ENCODE peak calls at places on chromosome 4, in four cellular contexts. One of them, this sample, is unnamed.

GRCh38 chr4:121126449-121127006 is 37.6 kb downstream of the TNIP3 start:
- DNase-seq in GM12878: no peak
- DNase-seq in K562: no peak
- DNase-seq in HL-60: no peak
- DNase-seq in this sample: no peak

GRCh38 chr4:133146574-133147198 is 2.4 kb upstream of the PCDH10 start:
- DNase-seq in K562: peak
- DNase-seq in HL-60: no peak
- DNase-seq in GM12878: no peak
- DNase-seq in this sample: peak

GRCh38 chr4:40848981-40849380 is 99.2 kb downstream of the NSUN7 start:
- DNase-seq in GM12878: no peak
- DNase-seq in HL-60: no peak
- DNase-seq in K562: no peak
- DNase-seq in this sample: no peak

GRCh38 chr4:105122334-105122733 is 24.3 kb upstream of the TET2 start:
- DNase-seq in K562: no peak
- DNase-seq in HL-60: no peak
- DNase-seq in GM12878: no peak
- DNase-seq in this sample: no peak

GRCh38 chr4:54384563-54384962 is 155.5 kb downstream of the PDGFRA start:
- DNase-seq in HL-60: no peak
- DNase-seq in K562: no peak
- DNase-seq in GM12878: no peak
- DNase-seq in this sample: no peak

GRCh38 chr4:172830295-172830764 is 338.3 kb upstream of the GALNT7 start:
- DNase-seq in K562: peak
- DNase-seq in GM12878: no peak
- DNase-seq in HL-60: no peak
- DNase-seq in this sample: no peak

GRCh38 chr4:152187693-152188092 is 348.2 kb downstream of the FBXW7 start:
- DNase-seq in K562: no peak
- DNase-seq in HL-60: no peak
- DNase-seq in GM12878: no peak
- DNase-seq in this sample: no peak

GRCh38 chr4:35300996-35301774 is 943.1 kb downstream of the ARAP2 start:
- DNase-seq in GM12878: no peak
- DNase-seq in K562: no peak
- DNase-seq in HL-60: no peak
- DNase-seq in this sample: no peak

GRCh38 chr4:53943345-53944085 is 120.9 kb downstream of the CHIC2 start:
- DNase-seq in GM12878: no peak
- DNase-seq in HL-60: no peak
- DNase-seq in K562: no peak
- DNase-seq in this sample: no peak

GRCh38 chr4:10006236-10006603 is 15.1 kb downstream of the SLC2A9 start:
- DNase-seq in GM12878: peak
- DNase-seq in HL-60: no peak
- DNase-seq in K562: no peak
- DNase-seq in this sample: no peak

GRCh38 chr4:40550900-40551546 is 78.6 kb downstream of the RBM47 start:
- DNase-seq in K562: peak
- DNase-seq in GM12878: peak
- DNase-seq in HL-60: peak
- DNase-seq in this sample: no peak

GRCh38 chr4:71566856-71567255 is 217.0 kb downstream of the GC start:
- DNase-seq in GM12878: no peak
- DNase-seq in HL-60: no peak
- DNase-seq in K562: no peak
- DNase-seq in this sample: no peak

GRCh38 chr4:41446391-41446790 is 91.6 kb upstream of the LIMCH1 start:
- DNase-seq in K562: no peak
- DNase-seq in HL-60: no peak
- DNase-seq in GM12878: no peak
- DNase-seq in this sample: no peak

GRCh38 chr4:72209600-72209999 is 177.8 kb downstream of the NPFFR2 start:
- DNase-seq in GM12878: no peak
- DNase-seq in K562: no peak
- DNase-seq in HL-60: no peak
- DNase-seq in this sample: no peak

GRCh38 chr4:188435381-188435780 is 296.1 kb downstream of the TRIML1 start:
- DNase-seq in K562: no peak
- DNase-seq in GM12878: no peak
- DNase-seq in HL-60: no peak
- DNase-seq in this sample: no peak

GRCh38 chr4:164779811-164780216 is 25.9 kb downstream of the SMIM31 start:
- DNase-seq in GM12878: peak
- DNase-seq in K562: peak
- DNase-seq in HL-60: no peak
- DNase-seq in this sample: peak

GRCh38 chr4:149999485-150000074 is 78.7 kb upstream of the DCLK2 start:
- DNase-seq in HL-60: no peak
- DNase-seq in GM12878: no peak
- DNase-seq in K562: no peak
- DNase-seq in this sample: no peak

GRCh38 chr4:174483792-174484191 is 38.5 kb downstream of the HPGD start:
- DNase-seq in HL-60: no peak
- DNase-seq in GM12878: no peak
- DNase-seq in K562: no peak
- DNase-seq in this sample: no peak

GRCh38 chr4:106816501-106816900 is 219.6 kb downstream of the DKK2 start:
- DNase-seq in K562: no peak
- DNase-seq in GM12878: no peak
- DNase-seq in HL-60: no peak
- DNase-seq in this sample: no peak

GRCh38 chr4:150160473-150160872 is 82.2 kb downstream of the DCLK2 start:
- DNase-seq in GM12878: no peak
- DNase-seq in K562: no peak
- DNase-seq in HL-60: no peak
- DNase-seq in this sample: no peak

GRCh38 chr4:78197947-78198346 is 140.8 kb downstream of the FRAS1 start:
- DNase-seq in K562: no peak
- DNase-seq in HL-60: no peak
- DNase-seq in GM12878: no peak
- DNase-seq in this sample: no peak

GRCh38 chr4:46445689-46446339 is 55.9 kb upstream of the GABRA2 start:
- DNase-seq in HL-60: no peak
- DNase-seq in K562: no peak
- DNase-seq in GM12878: no peak
- DNase-seq in this sample: no peak

GRCh38 chr4:138967313-138967712 is 48.3 kb upstream of the NOCT start:
- DNase-seq in K562: no peak
- DNase-seq in HL-60: no peak
- DNase-seq in GM12878: peak
- DNase-seq in this sample: no peak

GRCh38 chr4:11342401-11342800 is 86.3 kb downstream of the HS3ST1 start:
- DNase-seq in HL-60: no peak
- DNase-seq in GM12878: no peak
- DNase-seq in K562: no peak
- DNase-seq in this sample: no peak

GRCh38 chr4:99979872-99980271 is 29.8 kb upstream of the H2AZ1 start:
- DNase-seq in GM12878: no peak
- DNase-seq in K562: no peak
- DNase-seq in HL-60: no peak
- DNase-seq in this sample: no peak

GRCh38 chr4:152200776-152201333 is 335.0 kb downstream of the FBXW7 start:
- DNase-seq in K562: no peak
- DNase-seq in HL-60: no peak
- DNase-seq in GM12878: no peak
- DNase-seq in this sample: no peak

GRCh38 chr4:8278421-8279287 is 9.1 kb downstream of the HTRA3 start:
- DNase-seq in HL-60: no peak
- DNase-seq in K562: no peak
- DNase-seq in GM12878: no peak
- DNase-seq in this sample: no peak

GRCh38 chr4:17941731-17942130 is 79.8 kb downstream of the LCORL start:
- DNase-seq in K562: no peak
- DNase-seq in HL-60: no peak
- DNase-seq in GM12878: no peak
- DNase-seq in this sample: no peak

GRCh38 chr4:84932462-84932861 is 34.0 kb downstream of the WDFY3 start:
- DNase-seq in HL-60: no peak
- DNase-seq in K562: no peak
- DNase-seq in GM12878: no peak
- DNase-seq in this sample: no peak

GRCh38 chr4:185304541-185304940 is 91.2 kb downstream of the LRP2BP start:
- DNase-seq in HL-60: no peak
- DNase-seq in K562: no peak
- DNase-seq in GM12878: no peak
- DNase-seq in this sample: no peak

GRCh38 chr4:185309770-185310169 is 86.0 kb downstream of the LRP2BP start:
- DNase-seq in HL-60: no peak
- DNase-seq in K562: no peak
- DNase-seq in GM12878: peak
- DNase-seq in this sample: peak

GRCh38 chr4:185305979-185306442 is 89.7 kb downstream of the LRP2BP start:
- DNase-seq in K562: no peak
- DNase-seq in HL-60: no peak
- DNase-seq in GM12878: no peak
- DNase-seq in this sample: no peak

GRCh38 chr4:185307136-185307950 is 88.4 kb downstream of the LRP2BP start:
- DNase-seq in HL-60: no peak
- DNase-seq in K562: no peak
- DNase-seq in GM12878: peak
- DNase-seq in this sample: peak

DNA sequence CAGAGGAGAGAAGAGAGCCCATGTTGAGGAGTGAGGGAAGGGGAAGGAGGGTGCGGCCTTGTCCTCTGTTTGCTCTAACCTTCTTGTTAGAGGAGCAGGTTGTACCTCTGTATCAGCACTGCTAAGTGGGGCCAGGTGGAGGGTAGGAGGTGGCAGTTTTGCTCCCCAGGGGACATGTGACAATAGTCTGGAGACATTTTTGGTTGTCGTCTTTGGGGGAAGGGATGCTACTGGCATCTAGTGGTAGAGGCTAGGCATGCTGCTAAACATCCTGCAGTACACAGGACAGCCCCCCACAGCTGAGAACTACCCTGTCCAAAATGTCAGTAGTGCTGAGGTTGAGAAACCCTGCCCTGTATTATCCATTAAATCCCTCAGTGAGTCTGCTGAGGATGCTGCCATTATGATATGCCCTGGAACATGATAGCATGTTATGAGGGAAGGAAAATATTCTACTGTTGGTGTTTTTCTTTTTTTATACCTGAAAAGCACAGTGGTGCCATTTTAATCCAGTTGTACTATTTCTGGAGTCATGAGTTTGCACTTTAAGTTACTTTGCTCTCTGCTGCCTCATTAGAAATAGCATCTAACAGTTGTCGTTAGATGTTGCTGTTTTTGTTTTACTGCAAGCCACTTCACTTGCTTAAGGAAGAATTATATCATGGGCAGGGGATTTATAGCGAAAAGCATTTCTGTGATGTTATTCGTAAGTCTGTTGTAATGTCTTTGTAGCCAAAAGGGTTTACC is 90.6 kb downstream of the LRP2BP start:
- DNase-seq in GM12878: peak
- DNase-seq in HL-60: no peak
- DNase-seq in K562: no peak
- DNase-seq in this sample: peak
- TF ChIP-seq POLR2AphosphoS5 in GM12878: no peak
- TF ChIP-seq POLR2AphosphoS5 in HL-60: no peak
- TF ChIP-seq POLR2AphosphoS5 in K562: no peak
- TF ChIP-seq POLR2AphosphoS5 in this sample: peak

DNA sequence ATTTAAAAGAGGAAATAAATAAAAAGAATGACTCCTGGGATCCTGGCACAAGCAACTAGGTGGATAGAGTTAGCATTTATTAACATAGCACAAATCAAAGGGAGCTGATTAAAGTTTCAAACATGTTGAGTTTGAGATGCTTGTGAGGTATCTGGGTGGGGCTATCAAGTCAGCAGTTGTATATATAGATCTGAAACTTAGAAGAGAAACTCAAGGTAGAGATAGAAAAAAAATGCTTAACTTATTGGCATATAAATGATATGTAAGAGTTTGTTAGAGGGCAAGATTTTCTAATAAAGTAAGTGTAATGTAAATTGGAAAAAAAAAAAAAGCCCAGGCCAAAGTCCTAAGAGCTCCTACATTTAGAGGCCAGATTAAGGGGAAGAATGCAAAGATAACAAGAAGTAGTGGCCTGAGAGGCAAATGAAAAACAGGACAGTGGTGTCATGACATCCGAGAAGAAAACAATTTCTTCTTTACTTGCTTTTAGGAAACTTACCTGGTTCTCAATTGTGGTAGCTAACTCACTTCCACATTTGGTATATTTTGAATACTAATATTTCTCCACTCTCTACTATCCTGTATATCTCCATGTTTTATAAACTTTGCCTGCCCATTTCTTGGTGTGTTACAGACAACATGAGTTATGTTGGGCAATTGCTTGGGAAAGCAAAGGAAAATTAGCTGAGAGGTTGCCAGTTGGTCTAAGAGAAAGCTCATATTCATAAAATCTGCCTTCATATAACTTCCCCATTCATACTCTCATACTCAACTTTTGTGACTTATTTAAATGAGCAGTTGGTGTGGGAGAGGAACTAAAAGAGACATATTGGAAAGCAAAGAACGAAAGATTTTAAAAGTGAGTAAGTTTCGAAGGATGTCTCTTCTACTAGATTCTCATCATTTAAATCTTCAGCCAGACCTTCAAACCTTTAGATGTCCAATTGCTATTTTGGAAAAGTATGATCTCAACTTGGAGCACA is 169.3 kb downstream of the PARM1 start:
- DNase-seq in GM12878: no peak
- DNase-seq in K562: no peak
- DNase-seq in HL-60: no peak
- DNase-seq in this sample: no peak
- TF ChIP-seq SPI1 in GM12878: peak
- TF ChIP-seq SPI1 in K562: no peak
- TF ChIP-seq SPI1 in HL-60: peak
- TF ChIP-seq SPI1 in this sample: peak

DNA sequence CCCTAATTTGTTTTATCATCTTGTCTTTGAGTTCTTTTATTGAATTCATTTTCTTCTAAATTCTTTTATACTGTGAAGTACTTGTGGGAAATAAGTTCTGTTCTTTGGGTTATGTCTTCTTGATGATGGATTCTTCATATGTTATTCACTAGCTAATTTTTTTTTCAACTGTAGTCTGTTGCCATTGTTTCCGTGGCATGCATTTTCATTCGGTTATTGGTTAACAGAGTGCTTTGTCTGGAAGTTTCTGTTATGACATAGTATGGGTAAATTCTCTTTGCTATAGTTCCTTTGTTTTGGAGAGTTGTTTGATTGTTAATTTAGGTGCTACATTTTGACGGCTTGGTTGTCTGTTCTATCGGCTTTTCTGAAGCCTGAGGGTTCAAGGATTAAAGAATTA is 184.9 kb upstream of the AADAT start:
- DNase-seq in HL-60: no peak
- DNase-seq in K562: no peak
- DNase-seq in GM12878: no peak
- DNase-seq in this sample: no peak
- TF ChIP-seq POLR2AphosphoS5 in HL-60: no peak
- TF ChIP-seq POLR2AphosphoS5 in K562: no peak
- TF ChIP-seq POLR2AphosphoS5 in GM12878: no peak
- TF ChIP-seq POLR2AphosphoS5 in this sample: no peak

GRCh38 chr4:76644831-76645485 is 209.9 kb downstream of the SHROOM3 start:
- DNase-seq in HL-60: no peak
- DNase-seq in K562: no peak
- DNase-seq in GM12878: no peak
- DNase-seq in this sample: no peak
- TF ChIP-seq SPI1 in HL-60: no peak
- TF ChIP-seq SPI1 in K562: no peak
- TF ChIP-seq SPI1 in GM12878: no peak
- TF ChIP-seq SPI1 in this sample: no peak

GRCh38 chr4:169312690-169313422 is 42.1 kb upstream of the SH3RF1 start:
- DNase-seq in GM12878: no peak
- DNase-seq in HL-60: no peak
- DNase-seq in K562: no peak
- DNase-seq in this sample: no peak
- TF ChIP-seq POLR2AphosphoS5 in GM12878: no peak
- TF ChIP-seq POLR2AphosphoS5 in HL-60: no peak
- TF ChIP-seq POLR2AphosphoS5 in K562: no peak
- TF ChIP-seq POLR2AphosphoS5 in this sample: no peak

This sample was measured in GM12891.